ENCODE peak calls at places on chromosomes 16 and 17, in four cellular contexts. B, Z, T and J are unnamed samples.

GRCh38 chr17:48909796-48910195 is 1.6 kb downstream of the UBE2Z start:
- DNase-seq in B (no peak), Z (no peak), T (no peak), J (no peak)

GRCh38 chr17:69607162-69607834 is 192.8 kb downstream of the MAP2K6 start:
- DNase-seq in B (no peak), Z (peak; percentile 85), T (no peak), J (peak; percentile 0)

GRCh38 chr17:47830396-47830907 is 889 bp downstream of the MRPL10 start:
- DNase-seq in B (no peak), Z (no peak), T (no peak), J (no peak)

GRCh38 chr16:22220714-22221113 is 14.6 kb downstream of the EEF2K start:
- DNase-seq in B (no peak), Z (no peak), T (no peak), J (no peak)

GRCh38 chr16:89430436-89431157 is 59.8 kb downstream of the ANKRD11 start:
- DNase-seq in B (no peak), Z (no peak), T (no peak), J (no peak)

GRCh38 chr17:9226794-9227135 is 205.5 kb downstream of the NTN1 start:
- DNase-seq in B (peak; percentile 58), Z (peak; percentile 63), T (no peak), J (no peak)

GRCh38 chr17:8080799-8081219 is 6.7 kb downstream of the ALOX12B start:
- DNase-seq in B (no peak), Z (no peak), T (no peak), J (no peak)

GRCh38 chr17:60832206-60832605 is 154.6 kb downstream of the BCAS3 start:
- DNase-seq in B (no peak), Z (no peak), T (no peak), J (no peak)

GRCh38 chr16:88809676-88810165 is 2.0 kb downstream of the APRT start:
- DNase-seq in B (no peak), Z (no peak), T (no peak), J (no peak)

GRCh38 chr17:59620518-59621259 is 994 bp downstream of the CLTC start:
- DNase-seq in B (peak; percentile 17), Z (peak; percentile 73), T (no peak), J (peak; percentile 71)

GRCh38 chr17:4950075-4950756 is 703 bp upstream of the ENO3 start:
- DNase-seq in B (no peak), Z (peak; percentile 83), T (peak; percentile 48), J (peak; percentile 23)